ENCODE peak calls at places on chromosomes 6 and 20, in five cellular contexts. R is PC-9, Y is mammary epithelial cell, T is PC-3, J is GM23338. D is an unnamed sample.

GRCh38 chr6:44102527-44102926 is 24.7 kb downstream of the MRPL14 start:
- DNase-seq in T (no peak), J (no peak), Y (no peak), R (no peak), D (no peak)

GRCh38 chr20:40506567-40506966 is 182.5 kb downstream of the MAFB start:
- DNase-seq in T (peak), J (no peak), Y (peak), R (peak), D (peak)

GRCh38 chr6:45474376-45474775 is 96.6 kb upstream of the SUPT3H start:
- DNase-seq in R (no peak), J (no peak), Y (no peak), T (no peak), D (no peak)

GRCh38 chr6:150413768-150414167 is 45.0 kb downstream of the IYD start:
- DNase-seq in J (no peak), Y (no peak), R (no peak), T (no peak), D (no peak)

GRCh38 chr6:149984778-149985177 is 21.0 kb downstream of the ULBP1 start:
- DNase-seq in T (no peak), R (no peak), J (no peak), Y (no peak), D (no peak)

GRCh38 chr20:21246143-21246542 is 57.0 kb upstream of the XRN2 start:
- DNase-seq in Y (no peak), R (no peak), T (no peak), J (no peak), D (no peak)

GRCh38 chr20:23246682-23247664 is 103.6 kb upstream of the NXT1 start:
- DNase-seq in R (no peak), T (no peak), J (no peak), Y (no peak), D (no peak)

GRCh38 chr20:11229772-11230171 is 556.0 kb upstream of the JAG1 start:
- DNase-seq in R (peak), Y (peak), J (no peak), T (peak), D (peak)

GRCh38 chr6:30754631-30755030 is 10.3 kb upstream of the IER3 start:
- DNase-seq in R (no peak), J (no peak), Y (peak), T (peak), D (peak)

GRCh38 chr6:108677357-108677756 is 116.6 kb downstream of the FOXO3 start:
- DNase-seq in J (no peak), Y (no peak), T (no peak), R (peak), D (no peak)

GRCh38 chr6:2708456-2708855 is 42.3 kb downstream of the MYLK4 start:
- DNase-seq in Y (no peak), R (no peak), J (no peak), T (no peak), D (no peak)

GRCh38 chr6:108622601-108623335 is 62.1 kb downstream of the FOXO3 start:
- DNase-seq in R (no peak), Y (peak), T (no peak), J (no peak), D (peak)

GRCh38 chr6:25519856-25520255 is 132.2 kb upstream of the SCGN start:
- DNase-seq in Y (no peak), R (no peak), J (no peak), T (no peak), D (no peak)

GRCh38 chr6:27777126-27777525 is 135.1 kb downstream of the OR2B2 start:
- DNase-seq in J (no peak), Y (no peak), R (no peak), T (no peak), D (no peak)

GRCh38 chr20:44601801-44602204 is 19.4 kb downstream of the PKIG start:
- DNase-seq in J (no peak), R (no peak), Y (no peak), T (no peak), D (peak)

GRCh38 chr6:62479722-62480121 is 193.7 kb upstream of the KHDRBS2 start:
- DNase-seq in J (peak), T (no peak), R (no peak), Y (no peak), D (no peak)

GRCh38 chr6:106963544-106963943 is 11.0 kb downstream of the CD24 start:
- DNase-seq in T (no peak), J (no peak), Y (no peak), R (peak), D (no peak)

GRCh38 chr6:129890701-129891100 is 29.6 kb upstream of the TMEM244 start:
- DNase-seq in R (no peak), T (peak), J (no peak), Y (peak), D (no peak)

GRCh38 chr6:75282706-75283105 is 1.9 kb downstream of the TMEM30A start:
- DNase-seq in T (peak), R (no peak), J (no peak), Y (no peak), D (peak)

GRCh38 chr6:68895929-68896328 is 260.8 kb downstream of the ADGRB3 start:
- DNase-seq in T (no peak), R (no peak), J (no peak), Y (no peak), D (no peak)

GRCh38 chr20:60977896-60978295 is 274.2 kb upstream of the CDH4 start:
- DNase-seq in J (no peak), T (no peak), R (no peak), Y (no peak), D (no peak)

GRCh38 chr6:31042801-31043200 is 32.5 kb downstream of the MUC22 start:
- DNase-seq in T (peak), Y (peak), R (peak), J (peak), D (peak)

GRCh38 chr20:48807586-48808381 is 20.0 kb downstream of the PREX1 start:
- DNase-seq in R (no peak), Y (no peak), T (no peak), J (no peak), D (no peak)

GRCh38 chr6:13913226-13914001 is 11.3 kb upstream of the RNF182 start:
- DNase-seq in Y (no peak), T (no peak), J (no peak), R (no peak), D (no peak)

GRCh38 chr6:17877196-17877889 is 110.1 kb downstream of the KIF13A start:
- DNase-seq in R (peak), Y (no peak), T (peak), J (no peak), D (peak)

GRCh38 chr6:124958759-124959354 is 3.4 kb upstream of the RNF217 start:
- DNase-seq in R (no peak), J (no peak), Y (peak), T (no peak), D (no peak)
- H3K4me2 ChIP-seq in R (no peak), J (no peak), Y (peak), T (no peak), D (peak)

GRCh38 chr6:102759415-102759814 is 1365.9 kb downstream of the GRIK2 start:
- DNase-seq in J (no peak), Y (no peak), T (no peak), R (no peak), D (no peak)
- TF ChIP-seq CTCF in J (no peak), Y (no peak), T (no peak), R (no peak), D (no peak)

GRCh38 chr6:83250235-83250634 is 57.1 kb downstream of the RWDD2A start:
- DNase-seq in R (no peak), Y (no peak), T (no peak), J (no peak), D (no peak)
- H3K4me3 ChIP-seq in R (no peak), Y (no peak), T (no peak), J (no peak), D (no peak)

DNA sequence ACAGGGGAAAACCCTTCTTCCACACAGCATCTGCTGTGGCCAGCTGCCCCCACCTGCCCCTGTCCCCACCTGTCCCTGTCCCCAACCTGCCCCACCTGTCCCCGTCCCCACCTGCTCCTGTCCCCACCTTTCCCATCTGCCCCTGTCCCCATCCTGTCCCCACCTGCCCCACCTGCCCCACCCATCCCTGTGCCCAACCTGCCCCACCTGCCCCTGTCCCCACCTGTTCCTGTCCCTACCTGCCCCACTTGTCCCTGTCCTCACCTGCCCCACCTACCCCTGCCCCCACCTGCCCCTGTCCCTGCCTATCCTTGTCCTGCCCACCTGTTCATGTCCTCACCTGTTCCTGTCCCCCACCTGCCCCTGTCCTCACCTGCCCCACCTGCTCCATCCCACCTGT is 6.4 kb upstream of the MYT1 start:
- DNase-seq in T (no peak), Y (no peak), J (no peak), R (no peak), D (no peak)
- H3K4me2 ChIP-seq in T (no peak), Y (no peak), J (no peak), R (no peak), D (no peak)

DNA sequence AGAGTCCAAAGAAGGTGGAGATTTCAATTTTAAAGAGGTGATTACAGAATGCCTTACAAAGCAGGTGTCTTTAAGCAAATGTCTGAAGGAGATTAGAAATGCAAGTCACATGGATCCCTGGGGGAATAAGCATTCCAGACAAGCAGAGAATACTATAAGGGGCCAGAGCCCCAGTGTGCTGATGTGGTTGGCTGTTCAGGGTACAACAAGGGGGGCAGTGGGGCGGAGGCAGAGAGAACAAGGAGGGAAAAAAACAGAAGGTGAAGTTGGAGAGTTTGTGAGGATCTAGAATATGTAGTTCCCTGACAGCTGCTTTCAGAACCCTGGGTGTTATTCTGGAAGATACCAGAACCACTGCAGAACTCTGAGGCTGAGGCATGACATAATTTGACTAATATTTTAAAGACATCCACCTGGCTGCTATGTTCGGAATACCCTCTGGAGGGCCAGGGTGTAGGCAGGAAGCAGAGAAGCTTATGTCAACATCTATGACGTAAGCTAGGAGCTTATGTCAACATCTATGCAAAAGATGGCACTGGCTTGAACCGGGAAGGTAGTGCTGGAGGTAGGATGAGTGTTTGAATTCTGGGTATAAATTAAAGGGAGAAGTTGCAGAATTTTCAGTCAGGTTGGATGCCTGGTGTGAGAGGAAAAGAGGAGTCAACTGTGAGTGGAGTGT is 276.3 kb upstream of the AGPAT4 start:
- DNase-seq in T (peak), R (peak), Y (peak), J (peak), D (no peak)
- TF ChIP-seq CTCF in T (peak), R (no peak), Y (no peak), J (peak), D (no peak)